ENCODE peak calls at places on chromosome 18, in eight cellular contexts. C, U, R, I, Z, J, A and F are unnamed samples.

GRCh38 chr18:36405611-36406010 is 108.1 kb downstream of the FHOD3 start:
- DNase-seq in Z (peak; percentile 16), R (no peak), A (no peak), U (no peak), I (no peak), J (no peak), C (no peak), F (no peak)

GRCh38 chr18:14975431-14975830 is 227.5 kb downstream of the ANKRD30B start:
- DNase-seq in J (no peak), C (no peak), R (peak; percentile 71), A (no peak), I (no peak), U (no peak), Z (no peak), F (no peak)

GRCh38 chr18:33577688-33578370 is at the start of gene ASXL3:
- DNase-seq in Z (no peak), U (peak; percentile 35), C (peak; percentile 57), J (no peak), R (peak; percentile 86), I (no peak), A (peak; percentile 73), F (no peak)

GRCh38 chr18:55069497-55069896 is 110.2 kb upstream of the CCDC68 start:
- DNase-seq in Z (no peak), A (no peak), I (no peak), J (no peak), R (no peak), C (no peak), U (no peak), F (no peak)

GRCh38 chr18:45728341-45729010 is 4.5 kb downstream of the SLC14A1 start:
- DNase-seq in R (no peak), J (no peak), A (no peak), U (no peak), Z (peak; percentile 56), I (no peak), C (no peak), F (no peak)

GRCh38 chr18:22477222-22477621 is 59.5 kb upstream of the CTAGE1 start:
- DNase-seq in Z (no peak), C (no peak), I (no peak), U (no peak), A (no peak), R (no peak), J (no peak), F (no peak)

GRCh38 chr18:20971886-20972267 is 139.7 kb downstream of the ROCK1 start:
- DNase-seq in R (no peak), J (peak; percentile 39), C (no peak), Z (peak; percentile 19), U (no peak), I (no peak), A (no peak), F (no peak)

GRCh38 chr18:31091350-31091749 is 10.9 kb downstream of the DSC2 start:
- DNase-seq in J (no peak), R (no peak), I (no peak), C (no peak), U (no peak), Z (no peak), A (no peak), F (no peak)

GRCh38 chr18:37578886-37579513 is 13.4 kb upstream of the CELF4 start:
- DNase-seq in I (no peak), J (peak; percentile 17), U (no peak), A (no peak), R (no peak), C (peak; percentile 41), Z (peak; percentile 33), F (no peak)

GRCh38 chr18:35581555-35582309 is at the start of gene GALNT1:
- DNase-seq in U (peak; percentile 18), J (peak; percentile 52), A (peak; percentile 67), R (no peak), I (no peak), Z (peak; percentile 4), C (peak; percentile 23), F (no peak)

GRCh38 chr18:25164837-25165791 is 186.9 kb downstream of the ZNF521 start:
- DNase-seq in I (no peak), Z (peak; percentile 84), R (peak; percentile 84), J (peak; percentile 4), U (no peak), C (no peak), A (no peak), F (peak; percentile 43)

GRCh38 chr18:52160652-52161051 is 179.3 kb upstream of the DCC start:
- DNase-seq in C (no peak), J (no peak), A (no peak), I (no peak), R (no peak), Z (no peak), U (no peak), F (no peak)

GRCh38 chr18:40821596-40822243 is 1133.3 kb upstream of the PIK3C3 start:
- DNase-seq in I (no peak), Z (no peak), R (no peak), U (no peak), A (no peak), C (no peak), J (no peak), F (no peak)

GRCh38 chr18:73220639-73221038 is 352.9 kb upstream of the NETO1 start:
- DNase-seq in R (no peak), C (no peak), Z (no peak), I (no peak), A (no peak), U (no peak), J (no peak), F (no peak)

GRCh38 chr18:35616664-35617423 is 35.3 kb downstream of the GALNT1 start:
- DNase-seq in J (peak; percentile 74), A (peak; percentile 54), I (no peak), C (peak; percentile 14), Z (peak; percentile 92), R (no peak), U (no peak), F (peak; percentile 84)

GRCh38 chr18:37665346-37665745 is 99.7 kb upstream of the CELF4 start:
- DNase-seq in U (no peak), C (no peak), A (no peak), R (no peak), I (no peak), Z (no peak), J (no peak), F (no peak)

GRCh38 chr18:69580107-69580506 is 179.4 kb downstream of the DOK6 start:
- DNase-seq in U (no peak), J (peak; percentile 52), I (no peak), A (no peak), R (no peak), C (no peak), Z (peak; percentile 28), F (no peak)
- H3K4me3 ChIP-seq in U (no peak overlapping the region), J (peak overlapping the region; percentile 70), I (no peak overlapping the region), A (no peak overlapping the region), R (no peak overlapping the region), C (no peak overlapping the region), Z (no peak overlapping the region), F (no peak overlapping the region)

GRCh38 chr18:58043452-58044369 is at the start of gene NEDD4L:
- DNase-seq in U (peak; percentile 72), A (peak; percentile 91), J (peak; percentile 78), Z (peak; percentile 83), I (peak; percentile 80), R (peak; percentile 96), C (peak; percentile 89), F (peak; percentile 47)

GRCh38 chr18:58045265-58046086 is 1.4 kb downstream of the NEDD4L start:
- DNase-seq in Z (peak; percentile 31), J (peak; percentile 34), A (peak; percentile 79), I (peak; percentile 58), C (peak; percentile 89), U (peak; percentile 20), R (peak; percentile 90), F (no peak)

GRCh38 chr18:58044370-58045264 is 591 bp downstream of the NEDD4L start:
- DNase-seq in I (peak; percentile 43), Z (peak; percentile 34), J (peak; percentile 49), C (peak; percentile 62), R (peak; percentile 89), U (peak; percentile 29), A (peak; percentile 75), F (no peak)

GRCh38 chr18:58041633-58042032 is 2.4 kb upstream of the NEDD4L start:
- DNase-seq in I (no peak), Z (no peak), J (no peak), A (peak; percentile 44), R (no peak), C (no peak), U (no peak), F (no peak)

DNA sequence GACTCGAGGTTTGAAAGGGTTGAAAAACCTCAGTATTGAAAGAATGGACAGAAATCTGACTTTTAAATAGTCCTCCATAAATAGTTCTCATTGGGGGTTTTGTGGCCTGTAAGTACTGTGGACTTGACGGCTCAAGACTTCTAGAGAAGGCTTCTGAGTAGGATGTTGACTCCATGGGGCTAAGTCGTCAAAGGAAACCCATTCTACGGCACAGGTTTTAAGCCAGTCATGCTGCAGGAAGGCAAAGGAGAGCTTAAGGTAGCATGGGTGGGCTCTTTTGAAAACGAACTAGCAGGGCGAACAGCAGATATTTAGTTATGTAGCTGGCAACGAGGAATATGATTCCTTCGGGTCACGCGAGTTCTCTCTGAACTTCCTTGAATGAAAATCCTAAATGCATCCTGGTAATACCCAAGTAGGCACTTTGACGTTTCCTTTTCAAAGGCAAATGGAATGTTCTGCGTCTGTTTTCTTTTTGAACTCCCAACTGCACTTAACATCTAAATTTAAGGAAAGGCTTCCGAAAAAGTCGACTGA is 1.1 kb upstream of the NEDD4L start:
- DNase-seq in C (no peak), A (no peak), Z (no peak), I (no peak), J (peak; percentile 20), U (no peak), R (no peak), F (no peak)
- H3K4me3 ChIP-seq in C (peak overlapping the region; percentile 75), A (no peak overlapping the region), Z (peak overlapping the region; percentile 79), I (peak overlapping the region; percentile 71), J (peak overlapping the region; percentile 68), U (peak overlapping the region; percentile 76), R (peak overlapping the region; percentile 66), F (peak overlapping the region; percentile 79)

GRCh38 chr18:47262397-47263196 is 11.1 kb upstream of the SKOR2 start:
- DNase-seq in C (no peak), R (no peak), Z (no peak), I (no peak), A (no peak), U (no peak), J (no peak), F (no peak)

GRCh38 chr18:47261902-47262301 is 10.4 kb upstream of the SKOR2 start:
- DNase-seq in I (no peak), C (no peak), J (no peak), R (no peak), U (no peak), Z (no peak), A (no peak), F (no peak)

GRCh38 chr18:47263828-47264314 is 12.4 kb upstream of the SKOR2 start:
- DNase-seq in Z (no peak), U (no peak), A (no peak), I (no peak), C (no peak), R (no peak), J (no peak), F (no peak)

GRCh38 chr18:47263197-47263827 is 11.9 kb upstream of the SKOR2 start:
- DNase-seq in J (no peak), A (no peak), U (no peak), Z (no peak), R (no peak), C (no peak), I (no peak), F (no peak)

GRCh38 chr18:47265197-47265596 is 13.7 kb upstream of the SKOR2 start:
- DNase-seq in C (no peak), U (no peak), I (no peak), Z (peak; percentile 1), A (no peak), J (no peak), R (no peak), F (no peak)
- H3K4me3 ChIP-seq in C (no peak overlapping the region), U (no peak overlapping the region), I (no peak overlapping the region), Z (no peak overlapping the region), A (no peak overlapping the region), J (no peak overlapping the region), R (no peak overlapping the region), F (no peak overlapping the region)

GRCh38 chr18:2513616-2514015 is 57.7 kb downstream of the METTL4 start:
- DNase-seq in C (no peak), J (no peak), I (no peak), Z (peak; percentile 21), A (no peak), R (no peak), U (no peak), F (no peak)
- H3K4me3 ChIP-seq in C (no peak overlapping the region), J (no peak overlapping the region), I (no peak overlapping the region), Z (no peak overlapping the region), A (no peak overlapping the region), R (no peak overlapping the region), U (no peak overlapping the region), F (no peak overlapping the region)